ENCODE peak calls at places on chromosomes 13 and 19, in ten cellular contexts. I, F, A, S, W, Q, P, Z, L and H are unnamed samples.

GRCh38 chr19:18117692-18118378 is 20.3 kb downstream of the MAST3 start:
- DNase-seq in L (peak; percentile 96), W (peak; percentile 99), Z (peak; percentile 91), Q (peak; percentile 81), I (no peak), A (peak; percentile 73), S (peak; percentile 94), P (peak; percentile 97), F (peak; percentile 90), H (peak; percentile 99)

GRCh38 chr13:94711561-94712286 is 621 bp downstream of the SOX21 start:
- DNase-seq in F (no peak), L (no peak), A (no peak), I (no peak), Q (peak; percentile 24), Z (no peak), P (peak; percentile 61), W (peak; percentile 54), S (peak; percentile 55), H (no peak)

GRCh38 chr13:40666905-40667621 is 622 bp upstream of the FOXO1 start:
- DNase-seq in Q (no peak), I (no peak), Z (peak; percentile 50), A (no peak), P (peak; percentile 84), W (peak; percentile 86), L (peak; percentile 71), S (peak; percentile 76), F (peak; percentile 36), H (peak; percentile 56)

GRCh38 chr13:85738696-85739320 is 60.4 kb downstream of the SLITRK6 start:
- DNase-seq in F (no peak), W (no peak), S (no peak), P (no peak), I (no peak), Z (no peak), L (no peak), Q (no peak), A (peak; percentile 29), H (no peak)

GRCh38 chr19:30106417-30107095 is 164.5 kb downstream of the URI1 start:
- DNase-seq in A (no peak), W (no peak), F (no peak), I (no peak), L (no peak), Q (no peak), S (no peak), Z (no peak), P (no peak), H (no peak)

GRCh38 chr13:37959284-37959683 is 89.7 kb upstream of the TRPC4 start:
- DNase-seq in A (no peak), F (no peak), L (no peak), P (no peak), W (no peak), I (no peak), S (no peak), Z (no peak), Q (no peak), H (no peak)

GRCh38 chr13:55516610-55517009 is 1624.1 kb upstream of the PRR20A start:
- DNase-seq in Q (no peak), A (no peak), L (no peak), P (no peak), I (no peak), Z (no peak), F (no peak), W (no peak), S (no peak), H (no peak)

GRCh38 chr19:17332677-17333581 is 1.7 kb downstream of the ANO8 start:
- DNase-seq in I (no peak), W (peak; percentile 86), Q (no peak), A (peak; percentile 39), Z (peak; percentile 32), L (no peak), P (peak; percentile 77), S (peak; percentile 92), F (no peak), H (no peak)

GRCh38 chr13:20230913-20231838 is 943 bp downstream of the GJB6 start:
- DNase-seq in I (no peak), F (no peak), L (no peak), W (no peak), S (no peak), Q (no peak), A (no peak), P (peak; percentile 17), Z (no peak), H (no peak)

DNA sequence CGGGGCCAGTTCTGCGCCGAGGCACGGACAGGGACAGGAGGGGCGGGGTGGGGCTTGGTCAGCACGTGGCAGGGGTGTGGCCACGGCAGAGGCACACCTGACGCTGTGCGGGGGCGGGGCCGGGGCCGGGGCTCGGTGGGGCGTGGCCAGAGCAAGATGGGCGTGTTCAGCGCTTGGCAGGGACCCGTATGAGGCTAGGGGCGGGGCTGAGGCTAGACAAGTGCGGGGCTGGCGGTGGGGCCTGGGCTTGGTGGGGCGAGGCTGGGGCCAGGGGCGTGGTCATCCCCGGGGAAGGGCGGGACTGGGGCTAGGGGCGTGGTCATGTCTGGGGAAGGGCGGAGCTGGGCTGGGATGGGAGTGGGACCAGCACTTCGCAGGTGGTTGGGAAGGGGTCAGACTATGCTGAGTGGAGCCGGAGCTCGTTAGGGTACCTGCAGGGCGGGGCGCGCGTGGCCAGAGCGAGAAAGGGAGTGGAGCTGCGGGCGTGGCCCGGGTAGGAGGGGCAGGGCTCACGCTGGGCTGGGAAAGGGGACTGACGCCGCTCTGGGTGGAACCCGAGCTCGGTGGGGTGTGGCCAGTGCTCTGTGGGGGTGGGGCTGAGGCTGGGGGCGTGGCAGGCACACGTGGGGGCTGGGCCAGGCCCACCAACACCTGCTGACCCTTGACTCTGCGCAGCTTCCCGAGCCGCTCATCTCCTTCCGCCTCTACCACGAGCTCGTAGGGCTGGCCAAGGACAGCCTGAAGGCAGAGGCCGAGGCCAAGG is 12.8 kb downstream of the POLR2E start:
- DNase-seq in S (peak; percentile 97), F (no peak), Z (peak; percentile 61), P (peak; percentile 98), Q (no peak), W (peak; percentile 92), A (no peak), I (no peak), L (peak; percentile 66), H (peak; percentile 89)
- H3K4me3 ChIP-seq in S (peak overlapping the region; percentile 18), F (peak overlapping the region; percentile 39), Z (no peak overlapping the region), P (peak overlapping the region; percentile 57), Q (no peak overlapping the region), W (peak overlapping the region; percentile 47), A (peak overlapping the region; percentile 15), I (no peak overlapping the region), L (no peak overlapping the region), H (no peak overlapping the region)

DNA sequence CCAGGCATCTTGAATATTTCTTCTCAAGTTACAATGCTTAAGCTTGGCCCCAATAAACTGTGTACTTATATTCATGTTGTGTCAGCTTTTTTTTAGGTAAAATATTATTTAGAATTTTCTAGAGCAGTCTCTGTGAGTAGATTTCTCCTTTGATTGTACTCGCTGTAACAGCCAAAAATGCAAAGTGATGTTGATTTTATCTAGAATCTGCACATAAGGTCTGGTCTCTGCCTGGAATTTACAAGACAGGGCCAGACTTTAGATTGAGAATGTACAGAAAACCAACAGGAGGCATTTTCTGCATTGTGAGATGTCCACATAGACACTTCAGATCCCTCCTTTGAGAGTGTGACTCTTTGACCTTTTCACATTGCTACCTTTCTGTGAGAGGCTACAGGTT is 43.1 kb upstream of the ZNF681 start:
- DNase-seq in S (no peak), P (no peak), Z (no peak), Q (no peak), F (no peak), L (no peak), A (no peak), I (no peak), W (no peak), H (no peak)
- H3K4me3 ChIP-seq in S (no peak overlapping the region), P (no peak overlapping the region), Z (no peak overlapping the region), Q (no peak overlapping the region), F (no peak overlapping the region), L (no peak overlapping the region), A (no peak overlapping the region), I (no peak overlapping the region), W (peak overlapping the region; percentile 47), H (no peak overlapping the region)

GRCh38 chr19:11853358-11853757 is 4.8 kb downstream of the ZNF439 start:
- DNase-seq in A (no peak), Z (no peak), P (no peak), S (no peak), W (no peak), Q (no peak), L (no peak), I (no peak), F (no peak), H (no peak)

GRCh38 chr19:11849264-11849615 is 714 bp downstream of the ZNF439 start:
- DNase-seq in Z (no peak), W (no peak), S (no peak), L (no peak), P (no peak), I (no peak), A (no peak), Q (no peak), F (no peak), H (no peak)

GRCh38 chr19:11843741-11844140 is 4.8 kb upstream of the ZNF439 start:
- DNase-seq in S (no peak), W (no peak), F (no peak), I (no peak), A (no peak), P (no peak), Q (no peak), L (no peak), Z (no peak), H (no peak)

GRCh38 chr19:11848200-11848593 is 329 bp upstream of the ZNF439 start:
- DNase-seq in P (no peak), F (no peak), A (no peak), W (peak; percentile 7), L (peak; percentile 18), S (no peak), Q (no peak), I (no peak), Z (no peak), H (no peak)

DNA sequence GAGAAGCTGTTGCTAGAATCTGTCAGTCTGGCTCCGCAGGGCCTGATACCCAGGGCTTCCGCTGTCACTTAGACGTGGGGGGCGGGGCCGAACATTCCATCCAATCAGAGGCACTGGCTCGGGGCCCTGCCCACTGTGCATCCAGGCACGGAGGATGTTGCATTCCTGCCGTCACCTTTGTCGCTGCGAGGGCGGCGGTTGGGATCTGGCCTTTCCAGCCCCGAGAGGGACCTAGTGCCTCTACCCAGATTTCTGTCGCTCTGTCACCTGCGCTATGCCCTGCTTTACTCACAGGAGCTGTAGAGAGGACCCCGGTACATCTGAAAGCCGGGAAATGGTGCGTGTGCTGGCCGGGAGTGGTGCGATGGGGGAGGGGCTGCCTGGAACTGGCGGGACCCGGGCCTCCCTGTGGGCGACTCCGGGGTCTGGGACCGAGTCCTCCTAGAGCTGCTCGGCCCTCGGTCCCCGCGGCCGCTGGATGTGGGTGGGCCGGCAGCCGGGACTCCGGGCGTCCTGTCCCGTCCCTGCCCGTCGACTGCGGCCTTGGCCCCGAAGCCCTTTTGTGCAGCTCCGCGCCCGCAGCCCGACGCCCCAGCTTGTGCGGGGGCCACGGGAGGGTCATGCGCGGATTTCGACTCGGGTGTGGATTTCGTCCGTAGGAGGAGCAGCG is at the start of gene ZNF439:
- DNase-seq in S (no peak), I (peak; percentile 18), L (peak; percentile 84), Z (peak; percentile 93), Q (peak; percentile 81), A (peak; percentile 71), W (peak; percentile 95), P (peak; percentile 80), F (peak; percentile 95), H (peak; percentile 94)
- H3K4me3 ChIP-seq in S (no peak within 1 kb of the TSS), I (peak within 1 kb of the TSS; percentile 79), L (peak within 1 kb of the TSS; percentile 81), Z (peak within 1 kb of the TSS; percentile 70), Q (peak within 1 kb of the TSS; percentile 75), A (peak within 1 kb of the TSS; percentile 83), W (peak within 1 kb of the TSS; percentile 82), P (peak within 1 kb of the TSS; percentile 38), F (peak within 1 kb of the TSS; percentile 81), H (peak within 1 kb of the TSS; percentile 59)

DNA sequence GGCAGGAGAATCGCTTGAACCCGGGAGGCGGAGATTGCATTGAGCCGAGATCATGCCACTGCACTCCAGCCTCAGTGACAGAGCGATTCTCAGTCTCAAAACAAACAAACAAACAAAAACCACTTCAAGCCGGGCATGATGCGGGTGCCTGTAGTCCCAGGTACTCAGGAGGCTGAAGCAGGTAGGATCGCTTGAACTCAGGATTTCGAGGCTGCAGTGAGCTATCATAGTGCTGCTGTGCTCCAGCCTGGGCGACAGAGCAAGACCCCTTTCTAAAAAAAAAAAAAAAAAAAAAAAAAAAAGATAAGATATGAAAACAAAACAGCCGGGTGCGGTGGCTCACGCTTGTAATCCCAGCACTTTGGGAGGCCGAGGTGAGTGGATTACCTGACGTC is 12.9 kb downstream of the PPP1R14A start:
- DNase-seq in W (no peak), S (no peak), Q (no peak), I (no peak), Z (no peak), L (no peak), P (no peak), F (no peak), A (no peak), H (no peak)
- H3K4me3 ChIP-seq in W (peak overlapping the region; percentile 50), S (no peak overlapping the region), Q (no peak overlapping the region), I (no peak overlapping the region), Z (no peak overlapping the region), L (no peak overlapping the region), P (no peak overlapping the region), F (peak overlapping the region; percentile 51), A (no peak overlapping the region), H (no peak overlapping the region)